ENCODE peak calls at places on chromosomes 16 and 17, in seven cellular contexts. Z is activated CD4-positive, alpha-beta memory T cell treated with anti-CD3 and anti-CD28 coated beads, Interleukin-2, amount 10 ng/mL, durations not matched to agents 7 days and 5 days; P is H54; E is stimulated activated CD4-positive, alpha-beta T cell treated with anti-CD3 and anti-CD28 coated beads, TNF-alpha, amount 100 ng/mL, for 48 hours; D is HS-5; Y is stimulated activated CD8-positive, alpha-beta memory T cell treated with anti-CD3 and anti-CD28 coated beads, Interleukin-12 subunit alpha, Interleukin-12 subunit beta, amount 100 ng/mL, for 4 hours; I is foreskin fibroblast. V is an unnamed sample.

GRCh38 chr16:3458852-3459361 is 15.4 kb downstream of the NAA60 start:
- DNase-seq in P (no peak), I (no peak), E (no peak), D (no peak), Y (no peak), Z (no peak), V (no peak)

GRCh38 chr17:39152134-39152884 is 872 bp upstream of the PLXDC1 start:
- DNase-seq in I (no peak), P (no peak), Z (no peak), D (no peak), Y (no peak), E (no peak), V (peak; percentile 76)

GRCh38 chr16:14562691-14563491 is 67.2 kb downstream of the PARN start:
- DNase-seq in I (no peak), Z (no peak), Y (no peak), D (no peak), E (no peak), P (no peak), V (peak; percentile 68)

GRCh38 chr17:78438694-78439325 is 60.4 kb downstream of the PGS1 start:
- DNase-seq in I (no peak), Y (no peak), P (no peak), Z (no peak), D (no peak), E (no peak), V (no peak)

GRCh38 chr16:85313541-85314208 is 201.4 kb upstream of the CIBAR2 start:
- DNase-seq in Y (no peak), I (no peak), D (no peak), Z (no peak), E (no peak), P (no peak), V (no peak)

GRCh38 chr16:15494231-15494630 is 59.8 kb downstream of the BMERB1 start:
- DNase-seq in E (no peak), Z (no peak), I (peak; percentile 38), Y (no peak), P (no peak), D (peak; percentile 19), V (no peak)

GRCh38 chr16:1785846-1786170 is 3.0 kb downstream of the NUBP2 start:
- DNase-seq in P (no peak), D (no peak), I (no peak), Y (no peak), Z (no peak), E (no peak), V (no peak)

GRCh38 chr17:81183316-81183715 is 17.3 kb upstream of the AATK start:
- DNase-seq in Y (no peak), E (no peak), D (no peak), P (no peak), Z (no peak), I (no peak), V (no peak)

GRCh38 chr16:81879625-81880024 is 100.5 kb downstream of the PLCG2 start:
- DNase-seq in D (no peak), E (no peak), Z (peak; percentile 21), P (no peak), Y (no peak), I (no peak), V (no peak)

GRCh38 chr16:678858-679807 is 1.1 kb upstream of the STUB1 start:
- DNase-seq in D (no peak), Z (peak; percentile 60), I (no peak), Y (peak; percentile 35), P (peak; percentile 61), E (peak; percentile 37), V (peak; percentile 90)

GRCh38 chr16:30090607-30091332 is 954 bp downstream of the TBX6 start:
- DNase-seq in Y (no peak), I (no peak), D (no peak), E (no peak), P (no peak), Z (no peak), V (no peak)

GRCh38 chr17:65185060-65185459 is 47.9 kb downstream of the RGS9 start:
- DNase-seq in I (no peak), P (no peak), D (no peak), Z (no peak), E (no peak), Y (no peak), V (no peak)

GRCh38 chr17:42310281-42311156 is 22.2 kb downstream of the STAT5A start:
- DNase-seq in P (no peak), Y (no peak), E (no peak), Z (no peak), I (no peak), D (no peak), V (no peak)

GRCh38 chr16:63623551-63624039 is 1498.3 kb downstream of the CDH11 start:
- DNase-seq in I (no peak), P (no peak), Y (no peak), E (no peak), Z (no peak), D (no peak), V (no peak)

GRCh38 chr16:22751104-22751667 is 62.8 kb upstream of the HS3ST2 start:
- DNase-seq in E (no peak), Z (no peak), I (no peak), P (no peak), D (no peak), Y (no peak), V (no peak)

GRCh38 chr17:38697061-38697820 is 7.8 kb upstream of the MLLT6 start:
- DNase-seq in P (no peak), Z (no peak), E (no peak), Y (no peak), D (no peak), I (no peak), V (no peak)

GRCh38 chr17:1390422-1391367 is 9.3 kb downstream of the YWHAE start:
- DNase-seq in P (no peak), Y (no peak), D (no peak), E (no peak), Z (no peak), I (no peak), V (no peak)

GRCh38 chr16:88901718-88902337 is 35.4 kb upstream of the PABPN1L start:
- DNase-seq in D (no peak), E (no peak), Y (no peak), I (no peak), Z (no peak), P (no peak), V (no peak)

GRCh38 chr16:54718376-54718775 is 212.3 kb upstream of the IRX5 start:
- DNase-seq in E (no peak), Z (no peak), I (no peak), P (no peak), Y (no peak), D (no peak), V (no peak)

GRCh38 chr16:85759631-85760419 is 8.9 kb upstream of the C16orf74 start:
- DNase-seq in Z (peak; percentile 23), Y (no peak), E (no peak), P (peak; percentile 39), I (no peak), D (no peak), V (no peak)

GRCh38 chr17:48429638-48430586 is at the start of gene SKAP1:
- DNase-seq in Y (peak; percentile 61), P (no peak), E (no peak), I (no peak), D (no peak), Z (peak; percentile 72), V (no peak)

GRCh38 chr17:70369296-70369855 is 200.0 kb downstream of the KCNJ2 start:
- DNase-seq in Z (no peak), D (no peak), I (no peak), E (no peak), P (no peak), Y (no peak), V (no peak)

GRCh38 chr17:51120357-51120738 is 320 bp downstream of the SPAG9 start:
- DNase-seq in I (no peak), E (no peak), P (peak; percentile 47), Y (no peak), D (no peak), Z (no peak), V (peak; percentile 81)

GRCh38 chr16:53817117-53817516 is 113.2 kb downstream of the FTO start:
- DNase-seq in I (peak; percentile 90), P (peak; percentile 53), Z (no peak), D (peak; percentile 82), Y (no peak), E (no peak), V (no peak)

GRCh38 chr17:31787857-31788570 is 71.0 kb downstream of the COPRS start:
- DNase-seq in Y (no peak), I (peak; percentile 97), Z (no peak), P (peak; percentile 79), E (no peak), D (peak; percentile 93), V (peak; percentile 93)